ENCODE peak calls at places on chromosomes 6 and 20, in six cellular contexts. Z is pancreas; F is left lung; I is cardiac muscle cell; U is CD8-positive, alpha-beta memory T cell; O is CD4-positive, CD25-positive, alpha-beta regulatory T cell. N is an unnamed sample.

GRCh38 chr20:40956503-40956902 is 72.1 kb upstream of the TOP1 start:
- DNase-seq in O (no peak), F (no peak), Z (no peak), I (no peak), U (no peak), N (no peak)

GRCh38 chr6:109204511-109204910 is 109.2 kb downstream of the CEP57L1 start:
- DNase-seq in O (no peak), F (no peak), Z (no peak), I (no peak), U (no peak), N (no peak)

GRCh38 chr20:23622839-23623343 is 14.9 kb downstream of the CST3 start:
- DNase-seq in Z (no peak), O (no peak), I (peak; percentile 97), U (no peak), F (peak; percentile 90), N (no peak)

GRCh38 chr20:62425281-62426058 is 1.9 kb downstream of the RBBP8NL start:
- DNase-seq in U (no peak), F (no peak), Z (no peak), I (no peak), O (no peak), N (no peak)

GRCh38 chr6:128993161-128993560 is 110.2 kb downstream of the LAMA2 start:
- DNase-seq in F (no peak), Z (no peak), I (no peak), O (no peak), U (no peak), N (no peak)

GRCh38 chr20:23225407-23226060 is 125.1 kb upstream of the NXT1 start:
- DNase-seq in U (no peak), Z (peak; percentile 45), F (no peak), O (no peak), I (peak; percentile 97), N (no peak)

GRCh38 chr6:125846292-125847024 is 55.7 kb downstream of the NCOA7 start:
- DNase-seq in U (no peak), O (no peak), I (no peak), Z (no peak), F (no peak), N (no peak)

GRCh38 chr6:137832110-137832509 is 34.9 kb upstream of the TNFAIP3 start:
- DNase-seq in I (peak; percentile 76), F (no peak), O (no peak), U (no peak), Z (no peak), N (no peak)

DNA sequence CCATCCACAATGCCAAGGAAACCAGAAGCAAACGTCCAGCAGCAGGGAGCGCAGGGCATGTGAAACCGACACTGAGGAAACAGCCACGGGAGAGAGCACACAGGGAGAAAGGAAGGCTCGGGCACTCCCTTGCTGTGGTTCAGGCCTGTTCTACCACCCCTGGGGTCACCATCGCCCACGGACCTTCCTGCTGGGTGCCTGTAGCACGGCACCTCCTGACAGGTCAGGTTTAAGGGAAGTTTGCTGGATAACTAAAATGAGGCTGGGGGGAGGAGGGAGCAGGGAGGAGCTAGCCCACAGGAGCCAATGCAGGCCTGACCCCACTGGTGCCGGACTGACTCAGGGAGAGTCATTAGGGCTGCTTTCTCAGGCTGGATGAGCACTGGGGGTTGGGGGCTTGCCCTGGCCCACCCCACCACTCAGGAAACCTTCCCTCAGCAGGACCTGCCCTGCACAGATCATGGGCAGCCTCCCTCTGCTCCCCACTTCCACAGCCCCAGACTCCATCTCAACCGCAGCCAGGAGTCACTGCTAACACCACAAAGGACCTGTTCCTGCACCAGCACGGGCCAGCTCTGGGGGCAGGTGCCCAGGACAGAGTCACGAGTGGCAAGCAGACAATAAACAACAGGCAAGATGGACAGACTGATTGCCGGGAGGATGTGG is 2.3 kb downstream of the UCKL1 start:
- DNase-seq in Z (no peak), O (no peak), F (no peak), U (no peak), I (no peak), N (no peak)
- H3K4me3 ChIP-seq in Z (no peak overlapping the region), O (no peak overlapping the region), F (peak overlapping the region; percentile 100), U (no peak overlapping the region), I (no peak overlapping the region), N (no peak overlapping the region)

GRCh38 chr20:47350181-47350550 is 6.3 kb downstream of the ZMYND8 start:
- DNase-seq in Z (no peak), I (no peak), F (no peak), O (no peak), U (peak; percentile 50), N (peak; percentile 25)
- H3K4me3 ChIP-seq in Z (no peak overlapping the region), I (no peak overlapping the region), F (no peak overlapping the region), O (peak overlapping the region; percentile 66), U (peak overlapping the region; percentile 9), N (no peak overlapping the region)

DNA sequence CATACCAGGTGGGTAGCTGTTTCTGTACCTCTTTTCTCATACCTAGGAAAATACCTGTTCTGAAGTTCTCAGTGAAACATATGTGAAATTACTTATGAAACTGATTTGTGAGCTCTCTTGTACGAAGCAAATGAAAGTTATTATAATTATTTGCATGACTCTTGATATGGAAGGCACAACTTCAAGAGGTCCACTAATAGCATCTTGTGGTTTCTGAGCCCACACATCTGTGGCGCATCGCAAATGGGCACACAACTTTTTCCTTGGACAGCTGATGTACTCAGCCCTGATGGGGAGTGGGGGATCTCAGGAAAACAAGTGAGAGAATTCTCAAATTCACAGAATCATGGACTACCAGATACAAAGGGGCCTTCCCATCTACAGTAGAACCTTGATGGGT is 432.3 kb downstream of the CD83 start:
- DNase-seq in O (no peak), U (no peak), Z (no peak), F (no peak), I (no peak), N (no peak)
- H3K4me3 ChIP-seq in O (no peak overlapping the region), U (no peak overlapping the region), Z (no peak overlapping the region), F (no peak overlapping the region), I (no peak overlapping the region), N (no peak overlapping the region)

DNA sequence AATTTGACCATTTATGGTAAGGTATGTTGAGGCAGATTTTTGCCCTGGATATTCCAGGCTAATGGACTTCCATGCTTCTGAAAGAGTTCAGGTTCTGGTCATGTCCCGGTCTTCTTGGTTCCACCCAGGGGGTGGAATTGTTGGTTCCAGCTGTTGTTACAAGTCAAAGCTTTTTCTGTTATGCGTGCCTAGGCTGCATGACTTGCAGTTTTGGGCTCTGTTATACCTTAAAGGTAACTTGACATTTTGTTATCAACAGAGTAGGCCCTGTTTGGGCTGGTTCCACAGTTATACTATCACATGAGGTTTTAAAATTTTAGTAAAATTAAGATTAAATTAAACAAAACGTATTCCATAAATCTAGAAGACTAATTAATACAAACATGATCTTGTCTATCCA is 167.1 kb downstream of the COL9A1 start:
- DNase-seq in U (no peak), O (no peak), Z (no peak), F (no peak), I (no peak), N (no peak)
- H3K4me3 ChIP-seq in U (no peak overlapping the region), O (no peak overlapping the region), Z (no peak overlapping the region), F (no peak overlapping the region), I (no peak overlapping the region), N (no peak overlapping the region)

DNA sequence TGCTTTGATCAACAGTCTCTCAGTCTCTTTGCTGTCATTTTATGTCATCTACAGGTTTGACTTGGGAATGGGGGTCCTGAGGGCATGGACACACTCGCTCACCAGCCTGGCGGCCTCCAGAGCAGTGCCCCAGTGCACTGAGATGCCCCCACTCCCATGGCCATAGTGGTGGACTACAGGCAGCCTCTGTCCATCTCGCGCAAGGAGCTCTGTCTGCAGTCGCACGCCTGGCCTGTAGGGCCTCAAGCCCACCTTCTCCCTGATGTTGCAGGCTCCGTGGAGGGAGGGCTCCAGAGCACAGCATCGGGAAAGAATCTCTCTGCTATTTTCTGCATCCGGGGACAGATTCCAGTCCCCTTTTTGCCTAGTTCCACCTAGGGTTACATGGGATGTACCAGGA is 22.6 kb downstream of the DDO start:
- DNase-seq in F (peak; percentile 50), O (no peak), I (no peak), U (no peak), Z (no peak), N (no peak)
- H3K4me3 ChIP-seq in F (no peak overlapping the region), O (no peak overlapping the region), I (no peak overlapping the region), U (no peak overlapping the region), Z (no peak overlapping the region), N (no peak overlapping the region)

DNA sequence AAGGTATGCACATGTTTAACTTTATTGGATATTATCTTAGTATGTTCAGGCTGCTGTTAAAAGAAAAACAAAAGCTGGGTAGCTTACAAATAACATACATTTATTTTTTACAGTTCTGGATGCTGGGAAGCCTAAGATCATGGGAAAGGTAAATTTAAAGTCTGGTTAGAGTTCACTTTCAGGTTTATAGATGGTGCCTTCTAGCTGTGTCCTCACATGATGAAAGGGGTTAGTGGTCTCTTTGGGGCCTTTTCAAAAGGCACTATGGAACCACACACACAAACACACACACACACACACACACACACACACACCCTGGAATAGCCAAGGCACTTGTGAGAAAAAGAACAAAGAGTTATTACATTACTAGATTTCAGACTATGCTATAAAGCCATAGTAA is 805.8 kb upstream of the GJE1 start:
- DNase-seq in U (no peak), F (no peak), I (peak; percentile 3), O (no peak), Z (no peak), N (no peak)
- H3K4me3 ChIP-seq in U (peak overlapping the region; percentile 9), F (no peak overlapping the region), I (no peak overlapping the region), O (peak overlapping the region; percentile 77), Z (no peak overlapping the region), N (no peak overlapping the region)

GRCh38 chr20:37932074-37932473 is 29.1 kb downstream of the VSTM2L start:
- DNase-seq in O (no peak), U (no peak), F (no peak), I (no peak), Z (no peak), N (no peak)
- H3K4me3 ChIP-seq in O (no peak overlapping the region), U (no peak overlapping the region), F (no peak overlapping the region), I (no peak overlapping the region), Z (no peak overlapping the region), N (no peak overlapping the region)

DNA sequence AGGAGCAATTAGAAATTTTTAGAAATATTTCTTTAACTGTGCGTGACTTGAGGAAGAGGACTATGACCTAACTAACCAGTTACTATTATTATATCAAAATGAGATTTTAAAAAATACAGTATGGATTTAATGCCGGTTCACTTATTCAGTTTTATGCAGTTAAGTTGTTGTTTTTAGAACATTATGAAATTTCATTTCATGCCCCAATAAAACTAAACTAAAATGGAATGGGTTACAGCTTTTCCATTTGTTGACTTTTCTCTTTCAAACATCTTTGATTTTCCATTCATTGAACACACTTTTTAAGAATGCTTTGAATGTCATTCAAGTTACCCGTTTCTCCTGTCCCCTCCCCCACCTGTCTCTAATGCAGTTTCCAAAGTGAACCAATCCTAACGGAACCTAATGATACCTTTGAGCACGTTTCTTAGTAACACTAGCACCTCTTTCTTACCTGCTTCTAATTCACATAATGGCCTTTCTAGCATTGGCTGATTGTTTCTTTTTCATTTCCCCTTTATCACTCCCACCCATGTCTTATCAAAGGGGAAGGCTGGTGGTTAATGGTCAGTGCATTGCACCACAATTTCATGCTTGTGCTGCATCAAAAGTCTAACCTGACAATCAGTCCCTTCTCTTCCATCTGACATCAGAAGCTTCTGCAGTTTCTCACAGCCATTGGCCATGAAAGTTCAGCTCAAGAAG is 262.2 kb upstream of the TAB2 start:
- DNase-seq in O (no peak), F (no peak), I (no peak), Z (no peak), U (no peak), N (no peak)
- H3K4me3 ChIP-seq in O (no peak overlapping the region), F (no peak overlapping the region), I (no peak overlapping the region), Z (no peak overlapping the region), U (no peak overlapping the region), N (no peak overlapping the region)

N was measured in naive thymus-derived CD4-positive, alpha-beta T cell.